ENCODE peak calls at places on chromosomes 6 and 20, in ten cellular contexts. One of them, this sample, is unnamed.

GRCh38 chr6:6701864-6702263 is 113.3 kb downstream of the LY86 start:
- DNase-seq in stimulated activated naive CD4-positive, alpha-beta T cell: no peak
- DNase-seq in foreskin fibroblast: no peak
- DNase-seq in GM12865: no peak
- DNase-seq in naive thymus-derived CD4-positive, alpha-beta T cell: no peak
- DNase-seq in activated CD8-positive, alpha-beta memory T cell treated with anti-CD3 and anti-CD28 coated beads for 48 hours: no peak
- DNase-seq in heart left ventricle: no peak
- DNase-seq in astrocyte of the spinal cord: no peak
- DNase-seq in ACHN: no peak
- DNase-seq in fibroblast of villous mesenchyme: peak
- DNase-seq in this sample: no peak

GRCh38 chr6:147075326-147075840 is 128.8 kb upstream of the STXBP5 start:
- DNase-seq in stimulated activated naive CD4-positive, alpha-beta T cell: no peak
- DNase-seq in foreskin fibroblast: no peak
- DNase-seq in GM12865: no peak
- DNase-seq in naive thymus-derived CD4-positive, alpha-beta T cell: no peak
- DNase-seq in activated CD8-positive, alpha-beta memory T cell treated with anti-CD3 and anti-CD28 coated beads for 48 hours: no peak
- DNase-seq in heart left ventricle: no peak
- DNase-seq in astrocyte of the spinal cord: no peak
- DNase-seq in ACHN: no peak
- DNase-seq in fibroblast of villous mesenchyme: no peak
- DNase-seq in this sample: no peak

GRCh38 chr20:52438326-52438963 is 246.9 kb upstream of the ZFP64 start:
- DNase-seq in stimulated activated naive CD4-positive, alpha-beta T cell: no peak
- DNase-seq in foreskin fibroblast: no peak
- DNase-seq in GM12865: no peak
- DNase-seq in naive thymus-derived CD4-positive, alpha-beta T cell: no peak
- DNase-seq in activated CD8-positive, alpha-beta memory T cell treated with anti-CD3 and anti-CD28 coated beads for 48 hours: no peak
- DNase-seq in heart left ventricle: no peak
- DNase-seq in astrocyte of the spinal cord: no peak
- DNase-seq in ACHN: no peak
- DNase-seq in fibroblast of villous mesenchyme: no peak
- DNase-seq in this sample: no peak

GRCh38 chr6:47743744-47744143 is 38.1 kb upstream of the OPN5 start:
- DNase-seq in stimulated activated naive CD4-positive, alpha-beta T cell: no peak
- DNase-seq in foreskin fibroblast: no peak
- DNase-seq in GM12865: no peak
- DNase-seq in naive thymus-derived CD4-positive, alpha-beta T cell: no peak
- DNase-seq in activated CD8-positive, alpha-beta memory T cell treated with anti-CD3 and anti-CD28 coated beads for 48 hours: no peak
- DNase-seq in heart left ventricle: no peak
- DNase-seq in astrocyte of the spinal cord: no peak
- DNase-seq in ACHN: no peak
- DNase-seq in fibroblast of villous mesenchyme: no peak
- DNase-seq in this sample: no peak

GRCh38 chr6:119174085-119174445 is 95.6 kb upstream of the FAM184A start:
- DNase-seq in stimulated activated naive CD4-positive, alpha-beta T cell: no peak
- DNase-seq in foreskin fibroblast: no peak
- DNase-seq in GM12865: no peak
- DNase-seq in naive thymus-derived CD4-positive, alpha-beta T cell: no peak
- DNase-seq in activated CD8-positive, alpha-beta memory T cell treated with anti-CD3 and anti-CD28 coated beads for 48 hours: no peak
- DNase-seq in heart left ventricle: no peak
- DNase-seq in astrocyte of the spinal cord: no peak
- DNase-seq in ACHN: no peak
- DNase-seq in fibroblast of villous mesenchyme: no peak
- DNase-seq in this sample: no peak

GRCh38 chr20:47204008-47204745 is 152.3 kb downstream of the ZMYND8 start:
- DNase-seq in stimulated activated naive CD4-positive, alpha-beta T cell: no peak
- DNase-seq in foreskin fibroblast: peak
- DNase-seq in GM12865: no peak
- DNase-seq in naive thymus-derived CD4-positive, alpha-beta T cell: no peak
- DNase-seq in activated CD8-positive, alpha-beta memory T cell treated with anti-CD3 and anti-CD28 coated beads for 48 hours: no peak
- DNase-seq in heart left ventricle: no peak
- DNase-seq in astrocyte of the spinal cord: peak
- DNase-seq in ACHN: no peak
- DNase-seq in fibroblast of villous mesenchyme: peak
- DNase-seq in this sample: no peak

GRCh38 chr20:45727044-45727443 is 4.9 kb downstream of the SPINT4 start:
- DNase-seq in stimulated activated naive CD4-positive, alpha-beta T cell: no peak
- DNase-seq in foreskin fibroblast: no peak
- DNase-seq in GM12865: peak
- DNase-seq in naive thymus-derived CD4-positive, alpha-beta T cell: no peak
- DNase-seq in activated CD8-positive, alpha-beta memory T cell treated with anti-CD3 and anti-CD28 coated beads for 48 hours: no peak
- DNase-seq in heart left ventricle: no peak
- DNase-seq in astrocyte of the spinal cord: no peak
- DNase-seq in ACHN: no peak
- DNase-seq in fibroblast of villous mesenchyme: peak
- DNase-seq in this sample: no peak

GRCh38 chr20:50195524-50196120 is 5.0 kb downstream of the CEBPB start:
- DNase-seq in stimulated activated naive CD4-positive, alpha-beta T cell: no peak
- DNase-seq in foreskin fibroblast: no peak
- DNase-seq in GM12865: no peak
- DNase-seq in naive thymus-derived CD4-positive, alpha-beta T cell: no peak
- DNase-seq in activated CD8-positive, alpha-beta memory T cell treated with anti-CD3 and anti-CD28 coated beads for 48 hours: no peak
- DNase-seq in heart left ventricle: no peak
- DNase-seq in astrocyte of the spinal cord: no peak
- DNase-seq in ACHN: no peak
- DNase-seq in fibroblast of villous mesenchyme: peak
- DNase-seq in this sample: no peak

GRCh38 chr20:39563406-39563805 is 601.3 kb downstream of the DHX35 start:
- DNase-seq in stimulated activated naive CD4-positive, alpha-beta T cell: no peak
- DNase-seq in foreskin fibroblast: no peak
- DNase-seq in GM12865: peak
- DNase-seq in naive thymus-derived CD4-positive, alpha-beta T cell: no peak
- DNase-seq in activated CD8-positive, alpha-beta memory T cell treated with anti-CD3 and anti-CD28 coated beads for 48 hours: no peak
- DNase-seq in heart left ventricle: no peak
- DNase-seq in astrocyte of the spinal cord: no peak
- DNase-seq in ACHN: no peak
- DNase-seq in fibroblast of villous mesenchyme: no peak
- DNase-seq in this sample: no peak

GRCh38 chr6:11123978-11124377 is 12.5 kb upstream of the ERVFRD-1 start:
- DNase-seq in stimulated activated naive CD4-positive, alpha-beta T cell: no peak
- DNase-seq in foreskin fibroblast: no peak
- DNase-seq in GM12865: no peak
- DNase-seq in naive thymus-derived CD4-positive, alpha-beta T cell: no peak
- DNase-seq in activated CD8-positive, alpha-beta memory T cell treated with anti-CD3 and anti-CD28 coated beads for 48 hours: no peak
- DNase-seq in heart left ventricle: no peak
- DNase-seq in astrocyte of the spinal cord: no peak
- DNase-seq in ACHN: no peak
- DNase-seq in fibroblast of villous mesenchyme: no peak
- DNase-seq in this sample: no peak

GRCh38 chr20:34970193-34971037 is 14.7 kb downstream of the MYH7B start:
- DNase-seq in stimulated activated naive CD4-positive, alpha-beta T cell: no peak
- DNase-seq in foreskin fibroblast: no peak
- DNase-seq in GM12865: no peak
- DNase-seq in naive thymus-derived CD4-positive, alpha-beta T cell: no peak
- DNase-seq in activated CD8-positive, alpha-beta memory T cell treated with anti-CD3 and anti-CD28 coated beads for 48 hours: no peak
- DNase-seq in heart left ventricle: no peak
- DNase-seq in astrocyte of the spinal cord: no peak
- DNase-seq in ACHN: no peak
- DNase-seq in fibroblast of villous mesenchyme: no peak
- DNase-seq in this sample: no peak

GRCh38 chr20:34111057-34111711 is 859 bp downstream of the EIF2S2 start:
- DNase-seq in stimulated activated naive CD4-positive, alpha-beta T cell: no peak
- DNase-seq in foreskin fibroblast: peak
- DNase-seq in GM12865: no peak
- DNase-seq in naive thymus-derived CD4-positive, alpha-beta T cell: no peak
- DNase-seq in activated CD8-positive, alpha-beta memory T cell treated with anti-CD3 and anti-CD28 coated beads for 48 hours: no peak
- DNase-seq in heart left ventricle: no peak
- DNase-seq in astrocyte of the spinal cord: peak
- DNase-seq in ACHN: peak
- DNase-seq in fibroblast of villous mesenchyme: peak
- DNase-seq in this sample: no peak

GRCh38 chr6:109869398-109870165 is 108.5 kb upstream of the GPR6 start:
- DNase-seq in stimulated activated naive CD4-positive, alpha-beta T cell: no peak
- DNase-seq in foreskin fibroblast: peak
- DNase-seq in GM12865: no peak
- DNase-seq in naive thymus-derived CD4-positive, alpha-beta T cell: no peak
- DNase-seq in activated CD8-positive, alpha-beta memory T cell treated with anti-CD3 and anti-CD28 coated beads for 48 hours: no peak
- DNase-seq in heart left ventricle: no peak
- DNase-seq in astrocyte of the spinal cord: no peak
- DNase-seq in ACHN: no peak
- DNase-seq in fibroblast of villous mesenchyme: peak
- DNase-seq in this sample: no peak

GRCh38 chr20:50546729-50547314 is 36.6 kb downstream of the PTPN1 start:
- DNase-seq in stimulated activated naive CD4-positive, alpha-beta T cell: no peak
- DNase-seq in foreskin fibroblast: no peak
- DNase-seq in GM12865: peak
- DNase-seq in naive thymus-derived CD4-positive, alpha-beta T cell: no peak
- DNase-seq in activated CD8-positive, alpha-beta memory T cell treated with anti-CD3 and anti-CD28 coated beads for 48 hours: no peak
- DNase-seq in heart left ventricle: no peak
- DNase-seq in astrocyte of the spinal cord: no peak
- DNase-seq in ACHN: no peak
- DNase-seq in fibroblast of villous mesenchyme: peak
- DNase-seq in this sample: no peak

GRCh38 chr6:106300944-106301343 is 24.6 kb downstream of the ATG5 start:
- DNase-seq in stimulated activated naive CD4-positive, alpha-beta T cell: no peak
- DNase-seq in foreskin fibroblast: peak
- DNase-seq in GM12865: peak
- DNase-seq in naive thymus-derived CD4-positive, alpha-beta T cell: no peak
- DNase-seq in activated CD8-positive, alpha-beta memory T cell treated with anti-CD3 and anti-CD28 coated beads for 48 hours: no peak
- DNase-seq in heart left ventricle: no peak
- DNase-seq in astrocyte of the spinal cord: peak
- DNase-seq in ACHN: peak
- DNase-seq in fibroblast of villous mesenchyme: peak
- DNase-seq in this sample: no peak

GRCh38 chr6:33927551-33927950 is 123.7 kb upstream of the MLN start:
- DNase-seq in stimulated activated naive CD4-positive, alpha-beta T cell: no peak
- DNase-seq in foreskin fibroblast: peak
- DNase-seq in GM12865: no peak
- DNase-seq in naive thymus-derived CD4-positive, alpha-beta T cell: no peak
- DNase-seq in activated CD8-positive, alpha-beta memory T cell treated with anti-CD3 and anti-CD28 coated beads for 48 hours: no peak
- DNase-seq in heart left ventricle: peak
- DNase-seq in astrocyte of the spinal cord: peak
- DNase-seq in ACHN: no peak
- DNase-seq in fibroblast of villous mesenchyme: peak
- DNase-seq in this sample: no peak

GRCh38 chr20:51446230-51446629 is 96.3 kb downstream of the NFATC2 start:
- DNase-seq in stimulated activated naive CD4-positive, alpha-beta T cell: no peak
- DNase-seq in foreskin fibroblast: no peak
- DNase-seq in GM12865: no peak
- DNase-seq in naive thymus-derived CD4-positive, alpha-beta T cell: no peak
- DNase-seq in activated CD8-positive, alpha-beta memory T cell treated with anti-CD3 and anti-CD28 coated beads for 48 hours: no peak
- DNase-seq in heart left ventricle: no peak
- DNase-seq in astrocyte of the spinal cord: no peak
- DNase-seq in ACHN: no peak
- DNase-seq in fibroblast of villous mesenchyme: no peak
- DNase-seq in this sample: no peak

GRCh38 chr6:118356686-118357085 is 191.4 kb upstream of the PLN start:
- DNase-seq in stimulated activated naive CD4-positive, alpha-beta T cell: no peak
- DNase-seq in foreskin fibroblast: no peak
- DNase-seq in GM12865: no peak
- DNase-seq in naive thymus-derived CD4-positive, alpha-beta T cell: no peak
- DNase-seq in activated CD8-positive, alpha-beta memory T cell treated with anti-CD3 and anti-CD28 coated beads for 48 hours: no peak
- DNase-seq in heart left ventricle: no peak
- DNase-seq in astrocyte of the spinal cord: no peak
- DNase-seq in ACHN: no peak
- DNase-seq in fibroblast of villous mesenchyme: no peak
- DNase-seq in this sample: no peak

GRCh38 chr6:41156771-41157170 is 2.6 kb upstream of the TREML1 start:
- DNase-seq in stimulated activated naive CD4-positive, alpha-beta T cell: no peak
- DNase-seq in foreskin fibroblast: no peak
- DNase-seq in GM12865: no peak
- DNase-seq in naive thymus-derived CD4-positive, alpha-beta T cell: no peak
- DNase-seq in activated CD8-positive, alpha-beta memory T cell treated with anti-CD3 and anti-CD28 coated beads for 48 hours: no peak
- DNase-seq in heart left ventricle: no peak
- DNase-seq in astrocyte of the spinal cord: no peak
- DNase-seq in ACHN: no peak
- DNase-seq in fibroblast of villous mesenchyme: no peak
- DNase-seq in this sample: no peak

GRCh38 chr20:9102456-9102855 is 33.6 kb downstream of the PLCB4 start:
- DNase-seq in stimulated activated naive CD4-positive, alpha-beta T cell: no peak
- DNase-seq in foreskin fibroblast: no peak
- DNase-seq in GM12865: no peak
- DNase-seq in naive thymus-derived CD4-positive, alpha-beta T cell: no peak
- DNase-seq in activated CD8-positive, alpha-beta memory T cell treated with anti-CD3 and anti-CD28 coated beads for 48 hours: no peak
- DNase-seq in heart left ventricle: no peak
- DNase-seq in astrocyte of the spinal cord: no peak
- DNase-seq in ACHN: no peak
- DNase-seq in fibroblast of villous mesenchyme: no peak
- DNase-seq in this sample: no peak

GRCh38 chr20:56166781-56167465 is 81.6 kb upstream of the MC3R start:
- DNase-seq in stimulated activated naive CD4-positive, alpha-beta T cell: no peak
- DNase-seq in foreskin fibroblast: no peak
- DNase-seq in GM12865: no peak
- DNase-seq in naive thymus-derived CD4-positive, alpha-beta T cell: no peak
- DNase-seq in activated CD8-positive, alpha-beta memory T cell treated with anti-CD3 and anti-CD28 coated beads for 48 hours: no peak
- DNase-seq in heart left ventricle: no peak
- DNase-seq in astrocyte of the spinal cord: no peak
- DNase-seq in ACHN: no peak
- DNase-seq in fibroblast of villous mesenchyme: no peak
- DNase-seq in this sample: no peak

GRCh38 chr20:50837532-50838321 is 42.9 kb downstream of the BCAS4 start:
- DNase-seq in stimulated activated naive CD4-positive, alpha-beta T cell: no peak
- DNase-seq in foreskin fibroblast: peak
- DNase-seq in GM12865: peak
- DNase-seq in naive thymus-derived CD4-positive, alpha-beta T cell: no peak
- DNase-seq in activated CD8-positive, alpha-beta memory T cell treated with anti-CD3 and anti-CD28 coated beads for 48 hours: no peak
- DNase-seq in heart left ventricle: no peak
- DNase-seq in astrocyte of the spinal cord: peak
- DNase-seq in ACHN: no peak
- DNase-seq in fibroblast of villous mesenchyme: peak
- DNase-seq in this sample: no peak

GRCh38 chr6:141202641-141203040 is 930.1 kb upstream of the GJE1 start:
- DNase-seq in stimulated activated naive CD4-positive, alpha-beta T cell: no peak
- DNase-seq in foreskin fibroblast: peak
- DNase-seq in GM12865: no peak
- DNase-seq in naive thymus-derived CD4-positive, alpha-beta T cell: no peak
- DNase-seq in activated CD8-positive, alpha-beta memory T cell treated with anti-CD3 and anti-CD28 coated beads for 48 hours: no peak
- DNase-seq in heart left ventricle: no peak
- DNase-seq in astrocyte of the spinal cord: no peak
- DNase-seq in ACHN: no peak
- DNase-seq in fibroblast of villous mesenchyme: no peak
- DNase-seq in this sample: no peak

GRCh38 chr20:34472246-34472925 is 43.8 kb upstream of the DYNLRB1 start:
- DNase-seq in stimulated activated naive CD4-positive, alpha-beta T cell: no peak
- DNase-seq in foreskin fibroblast: peak
- DNase-seq in GM12865: no peak
- DNase-seq in naive thymus-derived CD4-positive, alpha-beta T cell: no peak
- DNase-seq in activated CD8-positive, alpha-beta memory T cell treated with anti-CD3 and anti-CD28 coated beads for 48 hours: no peak
- DNase-seq in heart left ventricle: no peak
- DNase-seq in astrocyte of the spinal cord: peak
- DNase-seq in ACHN: peak
- DNase-seq in fibroblast of villous mesenchyme: peak
- DNase-seq in this sample: no peak

GRCh38 chr6:36914227-36914794 is 28.6 kb downstream of the C6orf89 start:
- DNase-seq in stimulated activated naive CD4-positive, alpha-beta T cell: no peak
- DNase-seq in foreskin fibroblast: peak
- DNase-seq in GM12865: no peak
- DNase-seq in naive thymus-derived CD4-positive, alpha-beta T cell: no peak
- DNase-seq in activated CD8-positive, alpha-beta memory T cell treated with anti-CD3 and anti-CD28 coated beads for 48 hours: no peak
- DNase-seq in heart left ventricle: no peak
- DNase-seq in astrocyte of the spinal cord: peak
- DNase-seq in ACHN: peak
- DNase-seq in fibroblast of villous mesenchyme: peak
- DNase-seq in this sample: no peak

GRCh38 chr20:22312744-22313346 is 271.5 kb downstream of the FOXA2 start:
- DNase-seq in stimulated activated naive CD4-positive, alpha-beta T cell: no peak
- DNase-seq in foreskin fibroblast: peak
- DNase-seq in GM12865: peak
- DNase-seq in naive thymus-derived CD4-positive, alpha-beta T cell: no peak
- DNase-seq in activated CD8-positive, alpha-beta memory T cell treated with anti-CD3 and anti-CD28 coated beads for 48 hours: no peak
- DNase-seq in heart left ventricle: no peak
- DNase-seq in astrocyte of the spinal cord: peak
- DNase-seq in ACHN: peak
- DNase-seq in fibroblast of villous mesenchyme: peak
- DNase-seq in this sample: no peak

GRCh38 chr6:41689171-41690008 is 46.0 kb downstream of the TFEB start:
- DNase-seq in stimulated activated naive CD4-positive, alpha-beta T cell: no peak
- DNase-seq in foreskin fibroblast: peak
- DNase-seq in GM12865: no peak
- DNase-seq in naive thymus-derived CD4-positive, alpha-beta T cell: no peak
- DNase-seq in activated CD8-positive, alpha-beta memory T cell treated with anti-CD3 and anti-CD28 coated beads for 48 hours: no peak
- DNase-seq in heart left ventricle: no peak
- DNase-seq in astrocyte of the spinal cord: peak
- DNase-seq in ACHN: no peak
- DNase-seq in fibroblast of villous mesenchyme: no peak
- DNase-seq in this sample: no peak

GRCh38 chr6:11043961-11044711 is at the start of gene ELOVL2:
- DNase-seq in stimulated activated naive CD4-positive, alpha-beta T cell: no peak
- DNase-seq in foreskin fibroblast: peak
- DNase-seq in GM12865: peak
- DNase-seq in naive thymus-derived CD4-positive, alpha-beta T cell: no peak
- DNase-seq in activated CD8-positive, alpha-beta memory T cell treated with anti-CD3 and anti-CD28 coated beads for 48 hours: no peak
- DNase-seq in heart left ventricle: peak
- DNase-seq in astrocyte of the spinal cord: peak
- DNase-seq in ACHN: peak
- DNase-seq in fibroblast of villous mesenchyme: peak
- DNase-seq in this sample: peak